ENCODE peak calls at places on chromosomes 13 and 19, in five cellular contexts. N is SK-N-SH, R is PC-9, K is neural progenitor cell, G is GM23248. F is an unnamed sample.

GRCh38 chr19:35977446-35978222 is 17.4 kb upstream of the SDHAF1 start:
- DNase-seq in N (peak; percentile 59), R (no peak), K (peak; percentile 79), G (peak; percentile 6), F (no peak)

GRCh38 chr13:22275393-22275792 is 604.5 kb downstream of the FGF9 start:
- DNase-seq in N (no peak), R (no peak), K (no peak), G (no peak), F (no peak)

GRCh38 chr13:99606322-99607089 is 105.2 kb downstream of the TM9SF2 start:
- DNase-seq in N (peak; percentile 97), R (peak; percentile 85), K (peak; percentile 94), G (peak; percentile 92), F (peak; percentile 87)

GRCh38 chr13:105083986-105084385 is 1451.5 kb downstream of the EFNB2 start:
- DNase-seq in N (peak; percentile 67), R (no peak), K (no peak), G (no peak), F (no peak)

GRCh38 chr19:49409441-49410029 is 13.7 kb downstream of the PTH2 start:
- DNase-seq in N (no peak), R (no peak), K (no peak), G (no peak), F (no peak)

GRCh38 chr13:61138857-61139256 is 276.8 kb downstream of the PCDH20 start:
- DNase-seq in N (no peak), R (no peak), K (no peak), G (no peak), F (no peak)

GRCh38 chr13:47220453-47221150 is 323.7 kb upstream of the HTR2A start:
- DNase-seq in N (no peak), R (no peak), K (no peak), G (no peak), F (no peak)

GRCh38 chr13:79678100-79678499 is 197.1 kb downstream of the NDFIP2 start:
- DNase-seq in N (no peak), R (no peak), K (no peak), G (peak; percentile 28), F (no peak)

GRCh38 chr13:30376426-30377311 is 45.6 kb upstream of the UBE2L5 start:
- DNase-seq in N (no peak), R (no peak), K (no peak), G (no peak), F (peak; percentile 76)

GRCh38 chr13:35930665-35931631 is 200.2 kb downstream of the DCLK1 start:
- DNase-seq in N (no peak), R (no peak), K (no peak), G (no peak), F (peak; percentile 76)

GRCh38 chr19:32464279-32464678 is 58.7 kb downstream of the DPY19L3 start:
- DNase-seq in N (peak; percentile 37), R (no peak), K (no peak), G (peak; percentile 24), F (peak; percentile 25)

GRCh38 chr13:27043013-27043412 is 128.6 kb downstream of the USP12 start:
- DNase-seq in N (peak; percentile 49), R (peak; percentile 74), K (no peak), G (peak; percentile 99), F (no peak)

GRCh38 chr19:35959040-35959967 is 23.1 kb downstream of the LRFN3 start:
- DNase-seq in N (peak; percentile 63), R (no peak), K (peak; percentile 58), G (peak; percentile 68), F (no peak)

GRCh38 chr19:15623711-15624318 is 8.8 kb downstream of the CYP4F8 start:
- DNase-seq in N (no peak), R (no peak), K (no peak), G (no peak), F (peak; percentile 9)

DNA sequence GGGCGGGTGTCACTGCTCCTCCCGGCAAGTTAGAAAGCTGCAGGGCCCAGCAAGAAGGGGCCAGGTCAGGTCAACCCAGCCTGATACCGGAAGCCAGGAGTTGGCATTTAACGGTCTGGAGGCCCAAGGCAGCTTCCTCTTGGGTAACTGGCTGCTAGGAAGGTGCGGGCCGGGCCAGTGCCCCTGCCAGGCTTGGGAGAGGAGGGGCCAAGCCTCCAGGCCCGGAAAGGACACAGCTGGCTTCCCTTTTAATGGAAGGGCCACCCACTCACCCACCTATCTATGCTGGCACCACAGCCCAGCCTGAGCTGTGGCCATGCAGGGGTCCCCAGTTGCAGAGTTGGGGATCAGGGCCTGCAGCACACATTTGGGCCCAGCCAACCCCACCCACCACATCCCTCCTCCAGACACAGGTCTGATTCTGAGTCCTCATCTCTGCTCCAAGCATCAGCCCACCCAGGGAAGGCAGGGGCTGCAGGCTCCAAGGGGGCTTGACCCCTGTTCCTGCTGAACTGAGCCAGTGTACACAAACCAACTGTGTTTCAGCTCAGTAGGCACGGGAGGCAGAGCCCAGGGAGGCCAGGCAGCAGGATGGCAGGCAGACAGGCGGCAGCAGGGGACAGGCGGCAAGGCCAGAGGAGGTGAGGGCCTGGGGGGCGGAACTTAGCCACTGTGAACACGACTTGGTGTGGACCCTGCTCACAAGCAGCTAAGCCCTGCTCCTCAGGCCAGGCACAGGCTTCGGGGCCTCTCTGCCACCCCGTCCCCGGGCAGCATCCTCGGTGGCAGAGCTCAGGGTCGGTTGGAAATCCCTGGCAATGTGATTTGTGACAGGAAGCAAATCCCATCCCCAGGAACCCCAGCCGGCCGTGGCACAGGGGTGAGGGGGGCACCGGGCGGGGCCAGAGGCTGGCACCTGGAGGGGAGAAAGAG is 40.8 kb downstream of the ZSWIM4 start:
- DNase-seq in N (no peak), R (no peak), K (no peak), G (peak; percentile 50), F (no peak)
- H2AFZ ChIP-seq in N (no peak overlapping the region), R (no peak overlapping the region), K (no peak overlapping the region), G (no peak overlapping the region), F (no peak overlapping the region)

DNA sequence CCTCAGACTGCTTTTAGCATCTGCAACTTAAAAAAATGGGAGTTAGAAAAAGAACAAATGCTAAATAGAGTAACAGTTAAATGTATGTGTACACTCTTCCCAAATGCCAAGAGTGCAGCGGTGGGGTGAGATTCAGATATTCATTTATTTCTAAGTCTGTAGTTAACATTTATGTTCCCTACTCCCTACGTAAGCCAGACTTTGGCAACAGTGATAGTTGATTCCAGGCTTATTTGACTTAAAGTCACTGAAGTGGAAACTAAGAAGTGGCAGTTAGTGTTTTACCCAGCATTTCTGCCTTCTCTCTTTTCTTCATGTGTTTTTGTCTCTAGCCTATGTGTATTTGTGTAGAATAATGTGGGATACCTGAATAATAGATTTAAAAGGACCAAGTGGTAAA is 4.5 kb downstream of the MIR17HG start:
- DNase-seq in N (no peak), R (no peak), K (peak; percentile 15), G (no peak), F (no peak)
- H3F3A ChIP-seq in N (peaks cover 18% of the 10 kb centered on the region), R (peaks cover 69% of the 10 kb centered on the region), K (peaks cover 83% of the 10 kb centered on the region), G (peaks cover 31% of the 10 kb centered on the region), F (peaks cover 23% of the 10 kb centered on the region)

GRCh38 chr19:13846533-13847032 is 30.4 kb upstream of the NANOS3 start:
- DNase-seq in N (peak; percentile 89), R (peak; percentile 97), K (peak; percentile 64), G (peak; percentile 96), F (peak; percentile 91)
- H2AFZ ChIP-seq in N (no peak overlapping the region), R (no peak overlapping the region), K (no peak overlapping the region), G (no peak overlapping the region), F (no peak overlapping the region)

GRCh38 chr19:58554494-58555368 is at the start of gene CHMP2A:
- DNase-seq in N (peak; percentile 96), R (peak; percentile 96), K (peak; percentile 99), G (peak; percentile 99), F (peak; percentile 96)

GRCh38 chr19:58553799-58554493 is 959 bp downstream of the CHMP2A start:
- DNase-seq in N (no peak), R (no peak), K (no peak), G (no peak), F (no peak)

GRCh38 chr19:58556633-58557252 is 1.7 kb downstream of the UBE2M start:
- DNase-seq in N (no peak), R (no peak), K (no peak), G (no peak), F (no peak)

GRCh38 chr19:58555920-58556632 is 1.2 kb upstream of the CHMP2A start:
- DNase-seq in N (no peak), R (no peak), K (no peak), G (no peak), F (no peak)

DNA sequence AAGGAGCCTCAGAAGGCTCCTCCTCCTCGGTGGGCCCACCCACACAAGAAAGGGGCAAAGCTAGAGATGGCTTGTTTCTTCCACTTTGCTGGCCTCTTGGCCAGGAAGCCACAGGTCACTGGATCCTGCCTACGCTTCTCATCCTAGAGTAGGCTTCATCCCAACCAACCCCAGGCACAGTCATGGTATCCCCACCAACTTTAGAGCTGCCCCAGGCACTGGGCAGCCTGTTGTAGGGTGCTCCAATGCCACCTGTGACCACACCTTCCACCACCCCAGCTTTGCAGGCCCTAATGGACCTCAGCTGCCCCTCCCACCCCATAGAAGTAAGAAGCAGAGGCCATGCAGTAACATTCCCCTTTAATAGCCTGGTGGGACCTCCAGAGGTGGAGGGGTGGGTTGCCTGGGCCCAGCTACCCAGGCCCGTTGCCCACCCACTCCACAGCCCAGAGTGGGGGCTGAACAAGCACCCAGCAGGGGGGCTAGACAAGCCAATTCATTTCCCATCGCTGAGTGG is 522 bp upstream of the CHMP2A start:
- DNase-seq in N (no peak), R (no peak), K (no peak), G (no peak), F (no peak)
- H3F3A ChIP-seq in N (peaks cover 67% of the 10 kb centered on the region), R (peaks cover 16% of the 10 kb centered on the region), K (peaks cover 90% of the 10 kb centered on the region), G (peaks cover 47% of the 10 kb centered on the region), F (peaks cover 69% of the 10 kb centered on the region)

GRCh38 chr19:51809787-51810186 is 14.8 kb downstream of the FPR3 start:
- DNase-seq in N (no peak), R (no peak), K (no peak), G (peak; percentile 52), F (no peak)

GRCh38 chr19:51808333-51808986 is 13.5 kb downstream of the FPR3 start:
- DNase-seq in N (peak; percentile 7), R (no peak), K (no peak), G (peak; percentile 70), F (no peak)

GRCh38 chr19:51810228-51810627 is 15.3 kb downstream of the FPR3 start:
- DNase-seq in N (no peak), R (no peak), K (no peak), G (peak; percentile 54), F (no peak)

GRCh38 chr19:51807925-51808324 is 13.0 kb downstream of the FPR3 start:
- DNase-seq in N (no peak), R (no peak), K (no peak), G (no peak), F (no peak)

DNA sequence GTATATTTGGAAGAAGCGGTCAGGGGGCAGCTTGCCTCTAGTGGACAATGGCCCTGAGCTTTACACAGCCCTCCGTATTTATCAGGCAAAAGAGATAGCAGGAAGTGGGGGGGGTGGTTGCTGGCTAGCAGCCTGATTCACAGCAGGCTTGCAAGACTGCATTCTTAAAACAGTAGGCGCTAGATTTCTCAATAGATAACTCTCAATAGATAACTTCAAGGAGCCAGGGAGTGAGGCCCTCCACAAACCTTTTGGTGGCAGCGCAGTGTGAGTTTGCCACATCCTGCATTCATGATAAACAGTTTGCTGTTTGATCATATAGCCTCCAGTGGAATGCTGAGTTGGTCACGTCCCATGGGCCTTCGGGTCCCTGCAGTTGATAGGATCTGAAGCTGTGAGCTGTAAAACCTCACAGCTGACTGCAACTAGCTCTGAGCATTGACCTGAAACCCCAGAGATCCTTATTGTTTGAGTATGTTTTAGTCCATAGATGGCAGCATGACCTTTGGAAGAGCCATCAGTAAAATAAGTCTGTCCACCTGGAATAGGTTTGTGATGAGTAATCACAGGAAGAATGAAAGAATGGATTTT is 12.2 kb downstream of the FPR3 start:
- DNase-seq in N (no peak), R (peak; percentile 20), K (no peak), G (peak; percentile 32), F (no peak)
- H2AFZ ChIP-seq in N (no peak overlapping the region), R (no peak overlapping the region), K (no peak overlapping the region), G (no peak overlapping the region), F (no peak overlapping the region)

F was measured in MM.1S.